ENCODE peak calls at places on chromosome 12, in five cellular contexts. One of them, this sample, is unnamed.

GRCh38 chr12:49232940-49233841 is 31.7 kb upstream of the TUBA1C start:
- DNase-seq in DND-41: no peak
- DNase-seq in BE2C: peak; percentile 94
- DNase-seq in CD8-positive, alpha-beta T cell: no peak
- DNase-seq in OCI-LY7: no peak
- DNase-seq in this sample: peak; percentile 86

GRCh38 chr12:119894916-119895315 is 17.8 kb upstream of the CIT start:
- DNase-seq in CD8-positive, alpha-beta T cell: no peak
- DNase-seq in OCI-LY7: no peak
- DNase-seq in BE2C: no peak
- DNase-seq in DND-41: no peak
- DNase-seq in this sample: no peak

GRCh38 chr12:75819512-75819911 is 212.1 kb downstream of the PHLDA1 start:
- DNase-seq in BE2C: no peak
- DNase-seq in DND-41: no peak
- DNase-seq in OCI-LY7: no peak
- DNase-seq in CD8-positive, alpha-beta T cell: no peak
- DNase-seq in this sample: no peak

GRCh38 chr12:108338915-108339657 is at the start of gene CMKLR1:
- DNase-seq in OCI-LY7: no peak
- DNase-seq in BE2C: no peak
- DNase-seq in CD8-positive, alpha-beta T cell: no peak
- DNase-seq in DND-41: peak; percentile 7
- DNase-seq in this sample: no peak

GRCh38 chr12:28040251-28040650 is 67.7 kb upstream of the PTHLH start:
- DNase-seq in DND-41: no peak
- DNase-seq in OCI-LY7: no peak
- DNase-seq in CD8-positive, alpha-beta T cell: no peak
- DNase-seq in BE2C: no peak
- DNase-seq in this sample: no peak

GRCh38 chr12:83016226-83016835 is 329.6 kb downstream of the TMTC2 start:
- DNase-seq in DND-41: no peak
- DNase-seq in OCI-LY7: no peak
- DNase-seq in BE2C: peak; percentile 28
- DNase-seq in CD8-positive, alpha-beta T cell: no peak
- DNase-seq in this sample: no peak

GRCh38 chr12:116736962-116737773 is 701 bp downstream of the SPRING1 start:
- DNase-seq in DND-41: peak; percentile 21
- DNase-seq in OCI-LY7: no peak
- DNase-seq in CD8-positive, alpha-beta T cell: no peak
- DNase-seq in BE2C: no peak
- DNase-seq in this sample: peak; percentile 76

GRCh38 chr12:106227641-106228319 is 20.0 kb downstream of the CKAP4 start:
- DNase-seq in CD8-positive, alpha-beta T cell: peak; percentile 33
- DNase-seq in DND-41: no peak
- DNase-seq in BE2C: no peak
- DNase-seq in OCI-LY7: no peak
- DNase-seq in this sample: no peak

GRCh38 chr12:57591567-57592325 is 754 bp downstream of the PIP4K2C start:
- DNase-seq in BE2C: peak; percentile 45
- DNase-seq in CD8-positive, alpha-beta T cell: no peak
- DNase-seq in OCI-LY7: no peak
- DNase-seq in DND-41: no peak
- DNase-seq in this sample: no peak

GRCh38 chr12:65668981-65669695 is 155.1 kb upstream of the HMGA2 start:
- DNase-seq in BE2C: no peak
- DNase-seq in OCI-LY7: no peak
- DNase-seq in DND-41: no peak
- DNase-seq in CD8-positive, alpha-beta T cell: no peak
- DNase-seq in this sample: no peak

GRCh38 chr12:68824597-68825250 is 16.7 kb downstream of the MDM2 start:
- DNase-seq in DND-41: no peak
- DNase-seq in BE2C: no peak
- DNase-seq in CD8-positive, alpha-beta T cell: no peak
- DNase-seq in OCI-LY7: no peak
- DNase-seq in this sample: no peak

GRCh38 chr12:62259311-62259992 is 752 bp upstream of the USP15 start:
- DNase-seq in OCI-LY7: peak; percentile 39
- DNase-seq in DND-41: peak; percentile 18
- DNase-seq in BE2C: no peak
- DNase-seq in CD8-positive, alpha-beta T cell: no peak
- DNase-seq in this sample: no peak

GRCh38 chr12:65602579-65603295 is 221.5 kb upstream of the HMGA2 start:
- DNase-seq in CD8-positive, alpha-beta T cell: no peak
- DNase-seq in DND-41: peak; percentile 28
- DNase-seq in BE2C: peak; percentile 60
- DNase-seq in OCI-LY7: peak; percentile 18
- DNase-seq in this sample: peak; percentile 90

GRCh38 chr12:50200507-50201273 is 33.5 kb upstream of the CERS5 start:
- DNase-seq in CD8-positive, alpha-beta T cell: no peak
- DNase-seq in BE2C: no peak
- DNase-seq in DND-41: no peak
- DNase-seq in OCI-LY7: no peak
- DNase-seq in this sample: no peak

GRCh38 chr12:132600048-132601032 is 10.0 kb downstream of the LRCOL1 start:
- DNase-seq in OCI-LY7: peak; percentile 16
- DNase-seq in BE2C: peak; percentile 84
- DNase-seq in CD8-positive, alpha-beta T cell: no peak
- DNase-seq in DND-41: peak; percentile 30
- DNase-seq in this sample: no peak

GRCh38 chr12:66296171-66296683 is 6.1 kb upstream of the HELB start:
- DNase-seq in OCI-LY7: no peak
- DNase-seq in CD8-positive, alpha-beta T cell: no peak
- DNase-seq in BE2C: no peak
- DNase-seq in DND-41: no peak
- DNase-seq in this sample: no peak

GRCh38 chr12:67356400-67356799 is 87.2 kb downstream of the CAND1 start:
- DNase-seq in BE2C: no peak
- DNase-seq in DND-41: no peak
- DNase-seq in CD8-positive, alpha-beta T cell: no peak
- DNase-seq in OCI-LY7: no peak
- DNase-seq in this sample: no peak

GRCh38 chr12:113862570-113863454 is 103.3 kb downstream of the RBM19 start:
- DNase-seq in CD8-positive, alpha-beta T cell: no peak
- DNase-seq in DND-41: peak; percentile 55
- DNase-seq in OCI-LY7: no peak
- DNase-seq in BE2C: no peak
- DNase-seq in this sample: no peak

GRCh38 chr12:84594157-84594556 is 318.4 kb downstream of the SLC6A15 start:
- DNase-seq in CD8-positive, alpha-beta T cell: no peak
- DNase-seq in OCI-LY7: no peak
- DNase-seq in DND-41: no peak
- DNase-seq in BE2C: no peak
- DNase-seq in this sample: no peak

GRCh38 chr12:106006940-106007339 is 131.8 kb downstream of the NUAK1 start:
- DNase-seq in CD8-positive, alpha-beta T cell: no peak
- DNase-seq in DND-41: no peak
- DNase-seq in OCI-LY7: no peak
- DNase-seq in BE2C: no peak
- DNase-seq in this sample: no peak

GRCh38 chr12:8052679-8053078 is 13.5 kb downstream of the C3AR1 start:
- DNase-seq in DND-41: no peak
- DNase-seq in OCI-LY7: no peak
- DNase-seq in BE2C: no peak
- DNase-seq in CD8-positive, alpha-beta T cell: no peak
- DNase-seq in this sample: no peak

GRCh38 chr12:132601171-132601883 is 9.1 kb downstream of the LRCOL1 start:
- DNase-seq in BE2C: no peak
- DNase-seq in DND-41: no peak
- DNase-seq in OCI-LY7: no peak
- DNase-seq in CD8-positive, alpha-beta T cell: no peak
- DNase-seq in this sample: no peak

GRCh38 chr12:91811481-91812287 is 334.0 kb downstream of the BTG1 start:
- DNase-seq in DND-41: peak; percentile 80
- DNase-seq in BE2C: peak; percentile 70
- DNase-seq in CD8-positive, alpha-beta T cell: peak; percentile 72
- DNase-seq in OCI-LY7: peak; percentile 66
- DNase-seq in this sample: no peak

GRCh38 chr12:20220339-20220738 is 148.0 kb upstream of the PDE3A start:
- DNase-seq in OCI-LY7: peak; percentile 28
- DNase-seq in BE2C: peak; percentile 46
- DNase-seq in DND-41: no peak
- DNase-seq in CD8-positive, alpha-beta T cell: no peak
- DNase-seq in this sample: no peak
- TF ChIP-seq CTCF in OCI-LY7: peak; percentile 60
- TF ChIP-seq CTCF in BE2C: peak; percentile 62
- TF ChIP-seq CTCF in DND-41: peak; percentile 34
- TF ChIP-seq CTCF in CD8-positive, alpha-beta T cell: no peak
- TF ChIP-seq CTCF in this sample: peak; percentile 16

DNA sequence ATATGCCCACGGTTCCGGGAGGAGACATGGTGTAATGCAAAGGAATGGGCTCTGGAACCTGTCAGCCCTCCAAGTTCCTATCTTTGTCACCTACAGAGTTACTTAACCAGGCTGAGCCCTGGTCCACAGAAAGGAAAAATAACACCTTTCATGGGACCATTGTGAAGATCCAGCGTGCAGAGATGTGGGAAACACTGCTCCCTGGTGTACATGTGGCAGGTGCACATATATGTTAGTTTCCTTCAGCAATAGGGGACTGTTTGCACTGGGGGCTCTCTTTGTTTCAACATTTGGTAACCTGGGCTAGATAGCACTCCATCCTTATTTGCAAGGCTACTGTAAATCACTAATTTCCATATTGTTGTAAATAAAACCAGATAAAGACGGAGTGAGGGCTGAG is 72.3 kb downstream of the ANO2 start:
- DNase-seq in BE2C: no peak
- DNase-seq in OCI-LY7: no peak
- DNase-seq in CD8-positive, alpha-beta T cell: no peak
- DNase-seq in DND-41: no peak
- DNase-seq in this sample: no peak
- TF ChIP-seq CTCF in BE2C: peak; percentile 38
- TF ChIP-seq CTCF in OCI-LY7: peak; percentile 35
- TF ChIP-seq CTCF in CD8-positive, alpha-beta T cell: no peak
- TF ChIP-seq CTCF in DND-41: peak; percentile 61
- TF ChIP-seq CTCF in this sample: peak; percentile 48

GRCh38 chr12:31246470-31246850 is 79.5 kb downstream of the SINHCAF start:
- DNase-seq in OCI-LY7: no peak
- DNase-seq in CD8-positive, alpha-beta T cell: no peak
- DNase-seq in BE2C: no peak
- DNase-seq in DND-41: no peak
- DNase-seq in this sample: no peak
- TF ChIP-seq CTCF in OCI-LY7: no peak
- TF ChIP-seq CTCF in CD8-positive, alpha-beta T cell: no peak
- TF ChIP-seq CTCF in BE2C: no peak
- TF ChIP-seq CTCF in DND-41: no peak
- TF ChIP-seq CTCF in this sample: no peak

GRCh38 chr12:17928708-17929366 is 161.2 kb downstream of the RERGL start:
- DNase-seq in BE2C: no peak
- DNase-seq in CD8-positive, alpha-beta T cell: no peak
- DNase-seq in OCI-LY7: no peak
- DNase-seq in DND-41: no peak
- DNase-seq in this sample: no peak
- TF ChIP-seq CTCF in BE2C: no peak
- TF ChIP-seq CTCF in CD8-positive, alpha-beta T cell: no peak
- TF ChIP-seq CTCF in OCI-LY7: no peak
- TF ChIP-seq CTCF in DND-41: no peak
- TF ChIP-seq CTCF in this sample: peak; percentile 30

GRCh38 chr12:53713516-53713915 is 13.7 kb downstream of the CALCOCO1 start:
- DNase-seq in CD8-positive, alpha-beta T cell: no peak
- DNase-seq in DND-41: no peak
- DNase-seq in OCI-LY7: no peak
- DNase-seq in BE2C: no peak
- DNase-seq in this sample: no peak

GRCh38 chr12:53720946-53721345 is 6.3 kb downstream of the CALCOCO1 start:
- DNase-seq in BE2C: no peak
- DNase-seq in DND-41: no peak
- DNase-seq in OCI-LY7: no peak
- DNase-seq in CD8-positive, alpha-beta T cell: no peak
- DNase-seq in this sample: no peak

GRCh38 chr12:53714004-53714403 is 13.2 kb downstream of the CALCOCO1 start:
- DNase-seq in OCI-LY7: no peak
- DNase-seq in CD8-positive, alpha-beta T cell: no peak
- DNase-seq in DND-41: no peak
- DNase-seq in BE2C: no peak
- DNase-seq in this sample: no peak

GRCh38 chr12:53719649-53720048 is 7.6 kb downstream of the CALCOCO1 start:
- DNase-seq in DND-41: no peak
- DNase-seq in CD8-positive, alpha-beta T cell: no peak
- DNase-seq in BE2C: no peak
- DNase-seq in OCI-LY7: no peak
- DNase-seq in this sample: no peak

GRCh38 chr12:53717319-53717718 is 9.9 kb downstream of the CALCOCO1 start:
- DNase-seq in OCI-LY7: no peak
- DNase-seq in CD8-positive, alpha-beta T cell: no peak
- DNase-seq in DND-41: no peak
- DNase-seq in BE2C: no peak
- DNase-seq in this sample: no peak
- TF ChIP-seq CTCF in OCI-LY7: no peak
- TF ChIP-seq CTCF in CD8-positive, alpha-beta T cell: no peak
- TF ChIP-seq CTCF in DND-41: no peak
- TF ChIP-seq CTCF in BE2C: no peak
- TF ChIP-seq CTCF in this sample: no peak

GRCh38 chr12:124497658-124498057 is 69.8 kb downstream of the NCOR2 start:
- DNase-seq in OCI-LY7: no peak
- DNase-seq in BE2C: no peak
- DNase-seq in DND-41: no peak
- DNase-seq in CD8-positive, alpha-beta T cell: no peak
- DNase-seq in this sample: no peak

GRCh38 chr12:124500232-124501079 is 67.0 kb downstream of the NCOR2 start:
- DNase-seq in OCI-LY7: no peak
- DNase-seq in BE2C: no peak
- DNase-seq in CD8-positive, alpha-beta T cell: no peak
- DNase-seq in DND-41: no peak
- DNase-seq in this sample: no peak

GRCh38 chr12:124498178-124498869 is 69.1 kb downstream of the NCOR2 start:
- DNase-seq in DND-41: no peak
- DNase-seq in CD8-positive, alpha-beta T cell: no peak
- DNase-seq in BE2C: no peak
- DNase-seq in OCI-LY7: no peak
- DNase-seq in this sample: no peak

GRCh38 chr12:124499873-124500231 is 67.6 kb downstream of the NCOR2 start:
- DNase-seq in CD8-positive, alpha-beta T cell: no peak
- DNase-seq in DND-41: no peak
- DNase-seq in BE2C: no peak
- DNase-seq in OCI-LY7: no peak
- DNase-seq in this sample: no peak

GRCh38 chr12:124498870-124499753 is 68.3 kb downstream of the NCOR2 start:
- DNase-seq in OCI-LY7: no peak
- DNase-seq in DND-41: no peak
- DNase-seq in CD8-positive, alpha-beta T cell: no peak
- DNase-seq in BE2C: no peak
- DNase-seq in this sample: no peak
- TF ChIP-seq CTCF in OCI-LY7: peak; percentile 35
- TF ChIP-seq CTCF in DND-41: peak; percentile 35
- TF ChIP-seq CTCF in CD8-positive, alpha-beta T cell: no peak
- TF ChIP-seq CTCF in BE2C: peak; percentile 19
- TF ChIP-seq CTCF in this sample: no peak

This sample was measured in osteocyte.